ENCODE peak calls at places on chromosomes 16 and 17, in eight cellular contexts. B, D, J, X, G, P, W and U are unnamed samples. For H3K4me1, the result is how much of the 10 kb centered on the place peaks cover.

GRCh38 chr17:61009619-61010018 is 332.0 kb downstream of the BCAS3 start:
- DNase-seq in J (no peak), X (peak), D (no peak), G (no peak), W (no peak), B (no peak), P (no peak), U (no peak)

GRCh38 chr17:27762527-27763305 is 37.6 kb downstream of the NOS2 start:
- DNase-seq in G (no peak), P (peak), B (peak), W (no peak), D (no peak), X (no peak), J (no peak), U (no peak)

GRCh38 chr17:46038414-46038813 is 39.4 kb downstream of the STH start:
- DNase-seq in J (no peak), G (no peak), W (no peak), P (no peak), B (no peak), X (no peak), D (no peak), U (no peak)

GRCh38 chr16:26334218-26335111 is 642.7 kb downstream of the HS3ST4 start:
- DNase-seq in G (no peak), D (no peak), J (no peak), X (no peak), P (no peak), W (peak), B (no peak), U (no peak)

GRCh38 chr16:73053379-73054130 is 5.6 kb upstream of the ZFHX3 start:
- DNase-seq in B (peak), D (no peak), W (peak), P (peak), G (peak), J (peak), X (no peak), U (no peak)

GRCh38 chr17:78892936-78893379 is 10.0 kb downstream of the CEP295NL start:
- DNase-seq in G (no peak), X (no peak), W (no peak), B (no peak), J (no peak), P (no peak), D (no peak), U (no peak)

GRCh38 chr17:39197380-39198185 is at the start of gene CACNB1:
- DNase-seq in W (peak), D (peak), G (no peak), B (peak), X (no peak), J (peak), P (peak), U (no peak)

GRCh38 chr17:15257316-15257925 is 7.7 kb downstream of the PMP22 start:
- DNase-seq in W (peak), X (peak), P (peak), D (peak), B (peak), J (peak), G (peak), U (peak)

GRCh38 chr17:81222620-81222905 is 202 bp downstream of the CEP131 start:
- DNase-seq in J (no peak), W (no peak), D (no peak), P (no peak), B (no peak), X (no peak), G (no peak), U (no peak)

GRCh38 chr16:30510392-30510938 is 15.9 kb downstream of the ZNF768 start:
- DNase-seq in X (no peak), J (no peak), W (no peak), D (no peak), G (no peak), P (no peak), B (no peak), U (no peak)

GRCh38 chr17:10737168-10737622 is 7.4 kb upstream of the TMEM220 start:
- DNase-seq in G (peak), P (peak), X (no peak), W (peak), B (peak), D (peak), J (peak), U (peak)

GRCh38 chr17:18158022-18158600 is 25.5 kb upstream of the ALKBH5 start:
- DNase-seq in W (no peak), G (peak), P (peak), J (no peak), D (peak), X (peak), B (peak), U (no peak)

GRCh38 chr17:80761421-80761871 is 216.8 kb downstream of the RPTOR start:
- DNase-seq in G (peak), P (no peak), X (no peak), J (no peak), B (no peak), D (no peak), W (no peak), U (no peak)

GRCh38 chr17:17086585-17086984 is 44.3 kb downstream of the MPRIP start:
- DNase-seq in P (no peak), D (no peak), J (no peak), X (no peak), B (no peak), W (no peak), G (no peak), U (no peak)

GRCh38 chr16:75921281-75921680 is 195.0 kb upstream of the CPHXL start:
- DNase-seq in B (no peak), W (no peak), J (no peak), X (no peak), P (peak), D (no peak), G (no peak), U (no peak)

GRCh38 chr17:1769826-1770477 is 8.1 kb downstream of the SERPINF1 start:
- DNase-seq in D (no peak), X (no peak), G (no peak), W (peak), J (no peak), P (peak), B (peak), U (no peak)

GRCh38 chr16:75948886-75949285 is 222.6 kb upstream of the CPHXL start:
- DNase-seq in J (no peak), G (no peak), P (no peak), B (no peak), D (no peak), X (no peak), W (no peak), U (no peak)

GRCh38 chr17:28552201-28552999 is at the start of gene UNC119:
- DNase-seq in W (peak), G (no peak), B (peak), D (peak), J (peak), X (no peak), P (peak), U (no peak)

GRCh38 chr16:8254425-8254824 is 335.9 kb downstream of the TMEM114 start:
- DNase-seq in P (no peak), G (no peak), W (no peak), J (no peak), B (no peak), X (no peak), D (no peak), U (no peak)

GRCh38 chr17:3894927-3895343 is 2.1 kb upstream of the CAMKK1 start:
- DNase-seq in W (no peak), B (peak), P (no peak), G (no peak), J (no peak), D (no peak), X (no peak), U (no peak)

GRCh38 chr16:75289189-75289588 is 37.8 kb upstream of the BCAR1 start:
- DNase-seq in X (no peak), P (no peak), D (no peak), G (peak), J (no peak), W (no peak), B (no peak), U (no peak)

GRCh38 chr17:51221322-51221721 is 38.5 kb downstream of the MBTD1 start:
- DNase-seq in X (no peak), D (no peak), W (no peak), P (no peak), G (no peak), J (no peak), B (no peak), U (no peak)

GRCh38 chr17:37024181-37024637 is 75.5 kb downstream of the AATF start:
- DNase-seq in B (no peak), P (no peak), X (no peak), G (no peak), J (no peak), W (no peak), D (no peak), U (no peak)

GRCh38 chr17:78806451-78806850 is 24.4 kb upstream of the CYTH1 start:
- DNase-seq in W (no peak), P (no peak), B (peak), X (no peak), G (no peak), J (no peak), D (no peak), U (no peak)

GRCh38 chr17:35345926-35346771 is 27.3 kb downstream of the SLFN11 start:
- DNase-seq in B (no peak), W (no peak), J (peak), P (peak), D (no peak), X (no peak), G (no peak), U (no peak)

GRCh38 chr17:47604268-47604927 is 45.3 kb upstream of the KPNB1 start:
- DNase-seq in J (peak), B (no peak), W (no peak), D (no peak), P (no peak), X (no peak), G (no peak), U (no peak)

GRCh38 chr16:590875-591200 is 972 bp downstream of the RAB40C start:
- DNase-seq in X (no peak), G (no peak), D (no peak), B (no peak), W (no peak), P (no peak), J (no peak), U (no peak)

GRCh38 chr16:590165-590874 is 454 bp downstream of the RAB40C start:
- DNase-seq in B (no peak), X (no peak), W (no peak), D (peak), J (peak), P (no peak), G (no peak), U (no peak)

GRCh38 chr16:588639-588888 is 1.3 kb upstream of the RAB40C start:
- DNase-seq in X (no peak), B (peak), P (peak), J (peak), D (peak), W (no peak), G (no peak), U (no peak)

GRCh38 chr16:588889-589657 is 793 bp upstream of the RAB40C start:
- DNase-seq in D (peak), B (peak), J (peak), P (peak), W (peak), G (peak), X (peak), U (peak)

GRCh38 chr16:589658-590159 is at the start of gene RAB40C:
- DNase-seq in G (peak), W (peak), D (peak), J (peak), X (peak), P (peak), B (peak), U (peak)
- H3K4me1 ChIP-seq in G (under half), W (half or more), D (under half), J (under half), X (under half), P (under half), B (under half), U (under half)

DNA sequence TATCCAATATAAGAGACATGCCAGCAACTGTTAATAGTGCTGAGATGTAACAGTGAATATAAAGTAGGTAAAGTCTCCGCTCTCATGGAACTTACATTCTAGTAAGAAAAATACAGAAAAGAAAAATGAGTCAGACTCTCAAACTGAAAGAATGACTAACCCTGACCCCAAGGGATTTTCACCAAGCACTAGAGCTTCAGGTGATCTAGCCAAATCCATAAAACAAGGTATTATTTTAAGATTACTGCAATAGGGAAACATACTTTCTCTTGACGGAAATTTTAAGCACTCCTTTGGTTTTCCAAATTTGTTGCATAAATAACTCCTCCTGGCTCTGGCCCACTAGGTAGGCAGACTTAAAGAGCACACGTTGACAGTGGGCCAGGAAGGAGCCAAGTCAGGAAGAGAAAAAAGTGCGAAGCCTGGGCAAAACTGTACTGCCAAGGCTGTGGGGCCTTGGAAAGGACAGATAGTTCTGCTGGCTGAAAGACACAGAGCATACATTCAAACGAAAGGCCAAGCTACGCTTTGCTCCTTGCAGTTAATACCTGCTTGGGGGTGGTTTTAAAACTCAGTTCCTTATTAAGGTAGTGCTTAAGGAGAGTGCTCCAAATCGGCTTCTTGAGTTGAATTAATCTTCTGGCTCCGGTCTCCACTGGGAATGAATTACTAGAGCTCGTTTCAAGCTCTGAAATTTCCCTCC is 1.4 kb downstream of the GOT2 start:
- DNase-seq in B (no peak), W (no peak), X (no peak), P (peak), J (no peak), G (no peak), D (no peak), U (no peak)
- TF ChIP-seq REST in B (no peak), W (no peak), X (no peak), P (no peak), J (no peak), G (no peak), D (no peak), U (no peak)

DNA sequence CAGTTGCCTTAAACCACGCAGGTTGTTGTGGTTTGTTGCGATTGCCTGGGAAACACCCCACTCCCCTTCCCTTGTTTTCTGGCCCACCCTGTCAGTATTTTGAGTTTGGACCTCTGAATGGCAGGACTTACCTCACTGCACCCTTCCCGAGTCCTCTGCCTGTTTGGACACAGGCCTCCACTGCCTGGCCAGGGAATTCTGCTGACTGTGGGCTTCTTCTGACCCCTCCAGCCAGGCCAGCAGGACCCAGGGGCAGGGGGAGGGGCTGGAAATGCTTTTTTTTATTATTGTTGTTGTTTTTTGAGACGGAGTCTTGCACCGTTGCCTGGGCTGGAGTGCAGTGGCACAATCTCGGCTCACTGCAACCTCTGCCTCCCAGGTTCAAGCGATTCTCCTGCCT is 4.2 kb upstream of the MGAT5B start:
- DNase-seq in B (no peak), X (no peak), G (no peak), D (no peak), P (no peak), J (no peak), W (no peak), U (no peak)
- H3K4me1 ChIP-seq in B (under half), X (under half), G (under half), D (under half), P (under half), J (under half), W (under half), U (under half)

DNA sequence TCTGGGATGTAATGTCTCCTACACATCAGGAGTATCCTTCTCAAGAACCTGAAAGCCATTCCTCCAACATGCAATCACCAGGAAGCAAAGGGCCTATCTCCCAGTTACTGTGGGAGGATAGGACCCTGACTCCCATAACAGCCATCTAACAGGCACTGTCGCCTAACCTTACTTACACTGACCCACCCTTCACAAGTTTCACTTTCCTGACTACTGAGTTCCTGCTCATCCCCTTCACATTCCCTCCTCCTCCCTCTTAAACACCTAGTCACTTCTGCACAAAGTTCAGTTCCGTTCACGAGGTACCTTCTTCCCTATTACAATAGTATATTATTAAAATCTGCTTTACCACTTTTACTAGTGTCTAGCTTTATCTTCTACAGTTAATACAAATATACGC is 1.3 kb downstream of the C17orf67 start:
- DNase-seq in D (no peak), J (no peak), W (peak), B (no peak), X (no peak), P (peak), G (no peak), U (no peak)
- TF ChIP-seq REST in D (no peak), J (no peak), W (no peak), B (no peak), X (no peak), P (no peak), G (no peak), U (no peak)

GRCh38 chr17:82274134-82275020 is 877 bp upstream of the CSNK1D start:
- DNase-seq in X (no peak), D (no peak), P (no peak), W (no peak), G (no peak), J (no peak), B (no peak), U (no peak)

GRCh38 chr17:82271401-82271800 is 2.1 kb downstream of the CSNK1D start:
- DNase-seq in P (no peak), B (no peak), J (no peak), G (no peak), X (no peak), W (no peak), D (no peak), U (no peak)

GRCh38 chr17:82270651-82271050 is 2.8 kb downstream of the CSNK1D start:
- DNase-seq in B (no peak), W (no peak), J (no peak), X (no peak), G (no peak), P (no peak), D (no peak), U (no peak)

GRCh38 chr17:82273327-82274133 is at the start of gene CSNK1D:
- DNase-seq in G (peak), D (peak), B (peak), W (peak), J (peak), P (peak), X (peak), U (no peak)

DNA sequence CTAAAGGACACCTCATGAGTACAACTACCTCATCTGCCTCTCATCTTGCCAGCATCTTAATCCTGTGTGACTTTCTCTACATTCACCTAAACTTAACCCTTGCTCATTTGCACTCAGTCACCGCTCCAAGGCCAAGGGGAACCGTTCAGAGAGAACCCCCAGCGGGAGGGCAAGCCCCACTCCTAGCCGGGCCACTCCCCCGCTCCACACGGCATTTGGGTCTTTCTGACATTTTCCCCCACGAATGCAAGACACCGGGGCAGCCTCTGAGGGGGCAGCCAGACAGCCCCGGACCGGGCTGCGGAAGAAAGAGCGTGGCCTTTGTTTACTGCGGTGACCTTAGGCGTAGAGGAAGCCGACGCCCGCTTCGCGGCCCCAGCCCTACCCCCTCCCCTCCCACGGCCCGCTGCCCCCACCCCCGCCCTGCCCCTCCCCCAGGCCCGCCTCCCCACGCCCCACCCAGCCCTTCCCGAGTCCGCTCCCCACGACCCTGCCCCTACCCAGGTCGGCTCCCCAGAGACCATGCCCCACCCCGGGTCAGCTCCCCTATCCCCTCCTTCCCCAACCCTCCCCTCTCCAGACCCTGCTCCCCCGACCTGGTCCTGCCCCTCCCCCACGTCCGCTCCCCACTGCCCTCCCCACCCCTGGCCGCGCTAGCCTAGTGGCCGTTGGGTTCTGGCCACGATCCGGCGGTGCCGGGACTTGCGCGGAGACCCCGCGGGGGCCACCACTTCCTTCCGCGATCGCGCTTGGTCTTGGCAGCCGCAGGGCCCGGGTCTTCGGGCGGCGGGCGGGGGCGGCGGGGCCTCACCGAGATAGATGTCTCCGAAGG is 789 bp downstream of the CSNK1D start:
- DNase-seq in J (peak), B (no peak), X (no peak), G (no peak), W (no peak), D (peak), P (peak), U (no peak)
- H3K4me1 ChIP-seq in J (under half), B (half or more), X (under half), G (half or more), W (half or more), D (under half), P (under half), U (half or more)

DNA sequence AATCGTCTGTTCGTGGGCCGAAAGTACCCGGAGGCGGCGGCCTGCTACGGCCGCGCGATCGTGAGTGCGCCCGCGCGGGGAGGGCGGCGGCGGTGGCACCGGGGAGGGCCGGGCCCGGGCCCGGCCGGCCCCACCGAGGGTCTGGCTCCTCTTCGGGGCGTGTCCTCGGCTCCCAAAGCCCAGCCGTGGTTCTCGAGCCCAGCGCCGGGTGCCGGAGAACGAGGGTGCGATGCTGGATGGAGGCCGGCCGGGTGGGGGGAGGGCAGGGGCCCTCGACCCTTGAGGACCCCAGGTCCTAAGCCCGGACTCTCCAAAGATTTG is 375 bp downstream of the STUB1 start:
- DNase-seq in X (no peak), P (no peak), B (no peak), J (no peak), W (no peak), G (no peak), D (peak), U (no peak)
- TF ChIP-seq REST in X (no peak), P (no peak), B (no peak), J (no peak), W (no peak), G (no peak), D (no peak), U (no peak)